ENCODE peak calls at places on chromosomes 16 and 17, in seven cellular contexts. Z is HepG2, V is GM12891, K is GM12878, A is GM12892, I is SK-N-SH, S is H1. U is an unnamed sample.

GRCh38 chr17:20896153-20896649 is 146.6 kb downstream of the USP22 start:
- DNase-seq in A (no peak), K (no peak), Z (no peak), S (no peak), I (no peak), V (no peak), U (no peak)

GRCh38 chr16:8866118-8866883 is 2.5 kb downstream of the CARHSP1 start:
- DNase-seq in Z (peak; percentile 88), K (no peak), A (no peak), I (peak; percentile 67), S (peak; percentile 92), V (no peak), U (peak; percentile 73)

GRCh38 chr17:48825446-48826381 is 5.1 kb upstream of the CALCOCO2 start:
- DNase-seq in I (no peak), A (no peak), Z (no peak), K (no peak), S (no peak), V (no peak), U (peak; percentile 35)

GRCh38 chr16:526181-527014 is 1.1 kb upstream of the CAPN15 start:
- DNase-seq in I (no peak), S (no peak), A (no peak), K (no peak), V (no peak), Z (no peak), U (peak; percentile 43)

GRCh38 chr17:40548982-40549680 is 16.1 kb downstream of the CCR7 start:
- DNase-seq in Z (peak; percentile 96), V (no peak), I (peak; percentile 47), S (no peak), K (no peak), A (no peak), U (no peak)

GRCh38 chr16:17555176-17555575 is 84.4 kb upstream of the XYLT1 start:
- DNase-seq in V (no peak), K (no peak), Z (no peak), S (no peak), A (no peak), I (no peak), U (no peak)

GRCh38 chr16:85613609-85614337 is 651 bp downstream of the GSE1 start:
- DNase-seq in S (peak; percentile 82), Z (peak; percentile 46), A (no peak), K (no peak), I (peak; percentile 87), V (no peak), U (peak; percentile 95)

GRCh38 chr16:68300736-68301459 is 9.8 kb downstream of the SLC7A6OS start:
- DNase-seq in A (no peak), S (no peak), Z (no peak), V (no peak), I (no peak), K (no peak), U (no peak)

GRCh38 chr17:45341389-45342158 is 24.8 kb upstream of the MAP3K14 start:
- DNase-seq in I (peak; percentile 62), Z (peak; percentile 41), A (no peak), S (peak; percentile 90), V (no peak), K (no peak), U (peak; percentile 84)

GRCh38 chr16:54712866-54713265 is 217.8 kb upstream of the IRX5 start:
- DNase-seq in S (no peak), K (no peak), Z (no peak), I (no peak), V (no peak), A (no peak), U (no peak)

GRCh38 chr17:7043544-7044268 is at the start of gene SLC16A11:
- DNase-seq in S (peak; percentile 75), Z (no peak), A (no peak), I (peak; percentile 75), V (peak; percentile 35), K (no peak), U (no peak)

GRCh38 chr16:23334421-23334853 is 32.3 kb downstream of the SCNN1B start:
- DNase-seq in I (no peak), Z (no peak), S (no peak), V (no peak), K (peak; percentile 93), A (no peak), U (no peak)

GRCh38 chr17:61188081-61188480 is 211.6 kb upstream of the TBX2 start:
- DNase-seq in V (no peak), A (no peak), K (no peak), S (no peak), Z (no peak), I (no peak), U (no peak)

GRCh38 chr16:87602005-87602790 is at the start of gene JPH3:
- DNase-seq in V (no peak), A (no peak), Z (no peak), S (peak; percentile 87), I (peak; percentile 92), K (no peak), U (peak; percentile 71)

GRCh38 chr17:37825851-37826250 is 81.0 kb upstream of the HNF1B start:
- DNase-seq in A (no peak), I (no peak), Z (no peak), V (no peak), S (no peak), K (no peak), U (no peak)

GRCh38 chr17:28147026-28147425 is 104.5 kb downstream of the NLK start:
- DNase-seq in S (no peak), K (no peak), I (no peak), V (no peak), A (no peak), Z (no peak), U (no peak)
- TF ChIP-seq TAF1 in S (no peak), K (no peak), I (no peak), V (no peak), A (no peak), Z (no peak), U (no peak)

DNA sequence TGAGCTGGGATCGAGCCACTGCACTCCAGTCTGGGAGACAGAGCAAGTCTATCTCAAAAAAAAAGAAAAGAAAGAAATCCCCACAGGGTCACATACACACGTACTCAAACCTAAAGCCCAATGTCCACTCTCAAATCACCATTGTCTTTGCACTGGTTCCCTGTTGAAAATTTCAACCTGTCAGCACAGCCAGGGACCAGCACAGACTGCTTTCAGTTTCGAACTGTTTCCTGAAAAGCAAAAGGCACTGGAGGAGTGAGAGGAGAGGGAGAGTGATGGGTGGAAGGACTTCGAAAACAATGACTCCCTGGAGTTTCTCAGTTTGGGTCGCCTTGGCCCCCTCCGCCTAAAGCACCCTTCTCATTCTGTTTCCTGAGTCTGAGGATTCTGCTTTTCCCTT is 9.0 kb upstream of the CD300C start:
- DNase-seq in A (no peak), V (no peak), K (no peak), I (no peak), Z (no peak), S (no peak), U (no peak)
- TF ChIP-seq TAF1 in A (no peak), V (no peak), K (no peak), I (no peak), Z (no peak), S (no peak), U (no peak)

DNA sequence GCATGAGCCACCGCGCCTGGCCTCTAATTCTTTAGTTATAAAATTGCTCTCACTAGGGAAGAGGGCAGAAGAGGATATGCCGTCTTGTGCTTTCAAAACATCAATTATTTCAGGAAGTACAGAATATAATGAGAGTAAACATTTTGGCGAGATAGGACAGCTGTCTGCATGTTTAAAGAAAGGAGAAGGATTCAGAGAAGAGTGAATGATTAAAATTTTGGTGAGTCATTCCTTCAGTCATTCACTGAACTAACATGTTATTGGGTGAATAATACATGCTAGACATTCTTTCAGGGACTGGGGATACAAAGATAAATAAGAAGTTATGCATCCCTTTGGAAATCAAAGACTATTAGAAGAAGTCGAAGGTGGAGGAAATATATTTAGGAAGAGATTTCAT is 590.3 kb upstream of the GOT2 start:
- DNase-seq in A (no peak), V (no peak), K (no peak), I (no peak), S (no peak), Z (no peak), U (no peak)
- TF ChIP-seq TAF1 in A (no peak), V (no peak), K (no peak), I (no peak), S (no peak), Z (no peak), U (no peak)

DNA sequence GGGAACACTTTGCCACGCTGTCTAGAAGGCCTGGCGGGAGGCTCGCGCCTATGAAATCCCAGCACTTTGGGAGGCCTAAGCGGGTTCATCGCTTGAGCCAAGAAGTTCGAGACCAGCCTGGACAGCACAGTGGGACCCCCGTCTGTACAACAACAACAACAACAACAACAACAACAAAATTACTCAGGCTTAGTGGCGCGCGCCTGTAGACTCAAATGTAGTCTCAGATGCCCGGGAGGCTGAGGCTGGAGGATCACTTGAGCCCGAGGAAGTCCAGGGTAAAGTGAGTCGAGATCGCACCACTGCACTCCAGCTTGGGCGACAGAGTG is 297 bp upstream of the SLFN13 start:
- DNase-seq in I (no peak), V (no peak), K (no peak), Z (no peak), S (no peak), A (no peak), U (no peak)
- TF ChIP-seq TAF1 in I (no peak), V (no peak), K (peak; percentile 46), Z (no peak), S (no peak), A (no peak), U (no peak)

GRCh38 chr17:59440757-59441458 is 109.5 kb downstream of the YPEL2 start:
- DNase-seq in Z (peak; percentile 88), S (peak; percentile 90), V (peak; percentile 50), K (peak; percentile 68), A (peak; percentile 45), I (peak; percentile 82), U (peak; percentile 80)
- TF ChIP-seq TAF1 in Z (no peak), S (no peak), V (no peak), K (no peak), A (no peak), I (no peak), U (no peak)

DNA sequence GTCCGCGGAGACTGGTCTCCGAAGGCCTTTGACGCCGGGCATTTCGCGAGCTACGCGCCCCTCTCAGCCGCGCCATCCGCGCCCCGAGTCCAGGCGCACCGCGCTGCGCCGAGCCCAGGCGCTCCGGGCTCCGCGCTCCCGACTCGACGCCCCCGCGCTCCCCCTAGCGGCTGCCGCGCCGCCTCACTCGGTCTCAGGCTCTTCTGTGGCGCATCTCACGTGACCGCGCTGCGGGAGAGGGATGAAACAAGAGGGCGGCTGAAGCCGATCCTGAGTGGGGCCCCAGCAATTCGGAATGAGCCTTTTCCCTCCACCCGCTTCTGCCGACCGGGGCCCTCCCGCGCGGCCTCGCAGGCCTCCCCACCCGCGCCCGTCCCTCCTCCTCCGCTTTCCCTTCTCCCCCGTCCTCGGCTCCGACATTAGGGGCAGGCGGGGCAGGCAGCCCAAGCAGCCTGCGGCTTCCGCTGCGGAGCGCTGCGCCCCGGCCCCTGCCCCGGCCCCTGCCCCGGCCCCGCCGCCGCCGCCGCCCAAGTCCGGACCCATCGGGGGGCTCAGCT is 42.5 kb upstream of the AMZ2 start:
- DNase-seq in S (peak; percentile 97), A (peak; percentile 83), I (peak; percentile 97), Z (peak; percentile 80), V (peak; percentile 84), K (no peak), U (peak; percentile 87)
- TF ChIP-seq TAF1 in S (peak; percentile 66), A (no peak), I (peak; percentile 85), Z (peak; percentile 74), V (peak; percentile 51), K (peak; percentile 62), U (peak; percentile 35)